ENCODE peak calls at places on chromosomes 5 and 9, in five cellular contexts. O is astrocyte, F is fibroblast of lung, S is GM23248, H is neural progenitor cell. U is an unnamed sample. For H3K79me2, the result is how much of the 10 kb centered on the place peaks cover.

GRCh38 chr5:90803891-90804290 is 245.3 kb downstream of the ADGRV1 start:
- DNase-seq in H (no peak), F (peak), S (peak), O (no peak), U (no peak)

GRCh38 chr5:91491229-91491628 is 108.1 kb upstream of the ARRDC3 start:
- DNase-seq in F (no peak), O (no peak), H (no peak), S (no peak), U (no peak)

GRCh38 chr5:81187885-81188284 is 45.2 kb upstream of the CKMT2 start:
- DNase-seq in O (no peak), H (no peak), S (no peak), F (no peak), U (no peak)

GRCh38 chr5:163459465-163459887 is 426 bp downstream of the NUDCD2 start:
- DNase-seq in S (no peak), H (no peak), O (peak), F (no peak), U (no peak)

GRCh38 chr9:4774209-4774608 is 18.5 kb upstream of the RCL1 start:
- DNase-seq in F (peak), H (no peak), O (no peak), S (peak), U (no peak)

GRCh38 chr9:104907278-104907951 is 20.5 kb downstream of the ABCA1 start:
- DNase-seq in O (peak), H (no peak), F (peak), S (peak), U (peak)

GRCh38 chr5:154406826-154407225 is 39.0 kb upstream of the SAP30L start:
- DNase-seq in O (no peak), H (no peak), S (no peak), F (no peak), U (no peak)

GRCh38 chr9:80285325-80285724 is 713.6 kb downstream of the TLE4 start:
- DNase-seq in O (peak), S (no peak), F (peak), H (peak), U (peak)

GRCh38 chr9:104682642-104683041 is 11.7 kb upstream of the OR13D1 start:
- DNase-seq in S (peak), O (peak), H (peak), F (peak), U (peak)

GRCh38 chr9:125977223-125977622 is 230.1 kb downstream of the PBX3 start:
- DNase-seq in H (no peak), F (no peak), S (peak), O (no peak), U (peak)

GRCh38 chr5:62059960-62060359 is 246.0 kb upstream of the KIF2A start:
- DNase-seq in F (no peak), O (no peak), H (no peak), S (no peak), U (no peak)
- H3K79me2 ChIP-seq in F (under half), O (under half), H (under half), S (under half), U (under half)

GRCh38 chr5:60844429-60844890 is 391 bp upstream of the ELOVL7 start:
- DNase-seq in F (peak), S (peak), H (no peak), O (peak), U (no peak)
- H3K4me3 ChIP-seq in F (peak), S (peak), H (peak), O (peak), U (peak)

GRCh38 chr9:136808075-136808780 is 480 bp downstream of the RABL6 start:
- DNase-seq in S (peak), F (no peak), H (peak), O (no peak), U (no peak)

GRCh38 chr9:136806067-136806466 is 1.7 kb upstream of the RABL6 start:
- DNase-seq in F (no peak), S (no peak), O (no peak), H (no peak), U (no peak)

GRCh38 chr9:136806631-136807201 is 1.0 kb upstream of the RABL6 start:
- DNase-seq in F (no peak), O (no peak), S (no peak), H (no peak), U (no peak)

GRCh38 chr9:136808781-136809158 is 1.0 kb downstream of the RABL6 start:
- DNase-seq in S (peak), O (peak), H (peak), F (peak), U (no peak)

GRCh38 chr9:136807281-136808074 is at the start of gene RABL6:
- DNase-seq in F (peak), S (peak), O (peak), H (peak), U (peak)
- H3K79me2 ChIP-seq in F (under half), S (under half), O (under half), H (under half), U (half or more)

GRCh38 chr5:98769256-98770157 is 4.0 kb upstream of the RGMB start:
- DNase-seq in S (peak), H (peak), O (peak), F (peak), U (peak)

GRCh38 chr5:98769006-98769255 is 4.5 kb upstream of the RGMB start:
- DNase-seq in O (no peak), F (no peak), H (peak), S (no peak), U (peak)

GRCh38 chr5:98768160-98769005 is 5.1 kb upstream of the RGMB start:
- DNase-seq in H (peak), O (peak), S (peak), F (peak), U (peak)

GRCh38 chr5:98765815-98766214 is 7.6 kb upstream of the RGMB start:
- DNase-seq in H (no peak), O (no peak), S (no peak), F (no peak), U (no peak)

GRCh38 chr5:98767563-98767962 is 5.9 kb upstream of the RGMB start:
- DNase-seq in F (no peak), O (no peak), H (peak), S (peak), U (no peak)
- H3K4me3 ChIP-seq in F (no peak), O (no peak), H (peak), S (peak), U (no peak)

GRCh38 chr9:136100700-136101614 is 5.9 kb upstream of the NACC2 start:
- DNase-seq in H (peak), O (no peak), S (no peak), F (no peak), U (peak)

GRCh38 chr9:136098210-136098609 is 3.1 kb upstream of the NACC2 start:
- DNase-seq in O (no peak), F (no peak), H (no peak), S (no peak), U (no peak)

GRCh38 chr9:136096505-136097001 is 1.5 kb upstream of the NACC2 start:
- DNase-seq in H (no peak), S (no peak), O (no peak), F (no peak), U (no peak)

GRCh38 chr9:136098844-136099243 is 3.8 kb upstream of the NACC2 start:
- DNase-seq in O (no peak), H (no peak), S (peak), F (no peak), U (no peak)

DNA sequence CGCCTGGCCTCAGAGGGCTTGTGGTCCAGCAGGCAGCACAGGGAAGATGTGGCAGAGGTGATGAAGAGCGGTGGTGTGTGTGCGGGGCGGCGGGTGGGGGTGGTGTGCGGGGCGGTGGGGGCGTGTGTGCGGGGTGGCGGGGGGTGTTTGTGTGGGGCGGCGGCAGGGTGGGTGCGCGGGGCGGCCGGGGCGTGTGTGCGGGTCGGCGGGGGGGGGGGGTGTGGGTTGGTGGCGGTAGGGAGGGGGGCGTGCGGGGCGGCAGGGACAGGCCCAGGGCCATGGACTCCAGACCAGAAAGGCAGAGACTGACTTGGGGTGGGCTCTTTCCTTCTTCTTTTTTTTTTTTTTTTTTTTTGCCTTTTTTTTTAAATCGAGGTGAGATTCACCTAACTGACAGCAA is 4.5 kb upstream of the NACC2 start:
- DNase-seq in F (no peak), O (no peak), S (no peak), H (no peak), U (no peak)
- H3K79me2 ChIP-seq in F (under half), O (under half), S (under half), H (under half), U (under half)

GRCh38 chr5:112165897-112166737 is 253.0 kb downstream of the EPB41L4A start:
- DNase-seq in H (no peak), F (no peak), S (no peak), O (no peak), U (no peak)
- H3K4me3 ChIP-seq in H (no peak), F (no peak), S (no peak), O (no peak), U (no peak)

DNA sequence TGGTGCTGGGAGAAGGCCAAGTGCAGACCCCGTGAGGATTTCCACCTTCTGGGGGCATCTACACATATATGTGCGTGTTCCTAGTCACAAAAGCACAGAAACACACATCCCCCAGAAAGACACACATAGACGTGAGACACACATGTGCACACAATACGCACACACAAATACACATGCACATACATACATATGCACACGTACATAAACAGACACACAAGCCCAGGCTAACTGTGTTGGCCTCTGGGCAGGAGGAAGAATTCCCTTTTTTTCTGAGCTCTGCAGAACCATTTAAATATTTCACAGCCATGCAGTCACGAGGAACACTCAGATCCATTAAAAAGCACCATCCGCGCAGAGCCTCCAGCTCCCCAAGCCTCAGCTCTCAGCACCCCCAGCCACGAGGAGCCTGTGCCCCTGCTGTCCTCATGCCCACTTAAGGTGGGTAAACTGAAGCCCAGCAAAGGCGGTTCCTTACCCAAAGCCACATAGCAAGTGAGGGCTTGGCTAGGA is 5.3 kb downstream of the NINJ1 start:
- DNase-seq in F (no peak), O (no peak), H (no peak), S (no peak), U (no peak)
- H3K79me2 ChIP-seq in F (under half), O (under half), H (under half), S (under half), U (under half)

U was measured in PC-3.